ENCODE peak calls at places on chromosomes 13 and 19, in five cellular contexts. V is keratinocyte; I is effector CD8-positive, alpha-beta T cell; S is vagina; J is left cardiac atrium. R is an unnamed sample.

GRCh38 chr19:58581227-58582141 is 8.3 kb upstream of the MZF1 start:
- DNase-seq in V (no peak), I (no peak), S (no peak), J (peak), R (no peak)

GRCh38 chr19:663682-664117 is 686 bp upstream of the RNF126 start:
- DNase-seq in V (no peak), I (no peak), S (no peak), J (no peak), R (no peak)

GRCh38 chr19:49119411-49120324 is at the start of gene PPFIA3:
- DNase-seq in V (no peak), I (no peak), S (no peak), J (peak), R (peak)

GRCh38 chr19:7925171-7925837 is 631 bp downstream of the CTXN1 start:
- DNase-seq in V (no peak), I (peak), S (no peak), J (peak), R (peak)

GRCh38 chr13:109704771-109705628 is 81.4 kb downstream of the IRS2 start:
- DNase-seq in V (peak), I (no peak), S (no peak), J (peak), R (no peak)

GRCh38 chr13:40402931-40403412 is 263.5 kb downstream of the FOXO1 start:
- DNase-seq in V (no peak), I (no peak), S (no peak), J (peak), R (no peak)

GRCh38 chr19:42076375-42076944 is 494 bp downstream of the ZNF574 start:
- DNase-seq in V (no peak), I (no peak), S (no peak), J (peak), R (no peak)

GRCh38 chr13:66513728-66514127 is 716.4 kb downstream of the PCDH9 start:
- DNase-seq in V (no peak), I (no peak), S (no peak), J (no peak), R (no peak)

GRCh38 chr19:8148410-8149231 is 771 bp downstream of the FBN3 start:
- DNase-seq in V (no peak), I (no peak), S (no peak), J (no peak), R (no peak)

GRCh38 chr13:105627270-105627669 is 908.2 kb downstream of the EFNB2 start:
- DNase-seq in V (no peak), I (no peak), S (no peak), J (no peak), R (no peak)

GRCh38 chr13:110812111-110812868 is 98.8 kb downstream of the ING1 start:
- DNase-seq in V (no peak), I (no peak), S (no peak), J (no peak), R (no peak)

GRCh38 chr19:58349590-58349989 is 3.7 kb downstream of the A1BG start:
- DNase-seq in V (no peak), I (no peak), S (no peak), J (no peak), R (no peak)

GRCh38 chr19:3345850-3346460 is 20.4 kb upstream of the NFIC start:
- DNase-seq in V (no peak), I (no peak), S (no peak), J (no peak), R (no peak)

GRCh38 chr19:34985249-34986022 is 14.7 kb upstream of the GRAMD1A start:
- DNase-seq in V (no peak), I (peak), S (no peak), J (peak), R (no peak)

GRCh38 chr19:5894704-5895349 is 8.8 kb downstream of the NDUFA11 start:
- DNase-seq in V (no peak), I (no peak), S (no peak), J (no peak), R (no peak)

GRCh38 chr19:48698046-48698445 is 2.3 kb downstream of the FUT2 start:
- DNase-seq in V (no peak), I (no peak), S (no peak), J (no peak), R (peak)